ENCODE peak calls at places on chromosomes 13 and 19, in ten cellular contexts. D is astrocyte of the cerebellum; A is iPS DF 19.7; F is effector CD4-positive, alpha-beta T cell; Y is RWPE1; W is epithelial cell of esophagus; O is glutamatergic neuron; I is activated naive CD4-positive, alpha-beta T cell treated with Interleukin-2 at 50 U/mL for 16 hours; J is cardiac muscle cell; T is stimulated activated CD4-positive, alpha-beta T cell treated with anti-CD3 and anti-CD28 coated beads, Interleukin-15, amount 100 ng/mL, for 48 hours. U is an unnamed sample.

GRCh38 chr19:16062789-16063188 is 13.5 kb upstream of the TPM4 start:
- DNase-seq in D (no peak), A (no peak), F (peak; percentile 67), Y (peak; percentile 57), W (peak; percentile 38), O (peak; percentile 74), I (peak; percentile 78), J (peak; percentile 56), T (peak; percentile 68), U (peak; percentile 48)

GRCh38 chr19:13629687-13630357 is 123.5 kb upstream of the CACNA1A start:
- DNase-seq in D (no peak), A (no peak), F (no peak), Y (peak; percentile 38), W (no peak), O (no peak), I (no peak), J (peak; percentile 7), T (no peak), U (no peak)

GRCh38 chr13:32624441-32624840 is 38.2 kb downstream of the PDS5B start:
- DNase-seq in D (no peak), A (no peak), F (no peak), Y (no peak), W (no peak), O (no peak), I (no peak), J (peak; percentile 8), T (no peak), U (no peak)

GRCh38 chr13:84946144-84946543 is 853.1 kb downstream of the SLITRK6 start:
- DNase-seq in D (no peak), A (no peak), F (no peak), Y (no peak), W (peak; percentile 47), O (no peak), I (no peak), J (no peak), T (no peak), U (no peak)

GRCh38 chr19:3868770-3869456 is at the start of gene ZFR2:
- DNase-seq in D (no peak), A (no peak), F (no peak), Y (no peak), W (no peak), O (peak; percentile 74), I (peak; percentile 27), J (no peak), T (peak; percentile 31), U (peak; percentile 30)

GRCh38 chr19:40811478-40812341 is 12.7 kb downstream of the EGLN2 start:
- DNase-seq in D (no peak), A (no peak), F (no peak), Y (no peak), W (no peak), O (no peak), I (peak; percentile 26), J (no peak), T (no peak), U (peak; percentile 50)

GRCh38 chr13:113420833-113421600 is 32.3 kb downstream of the ADPRHL1 start:
- DNase-seq in D (no peak), A (no peak), F (no peak), Y (peak; percentile 26), W (no peak), O (no peak), I (no peak), J (no peak), T (no peak), U (no peak)

GRCh38 chr13:109213714-109214113 is 572.7 kb downstream of the IRS2 start:
- DNase-seq in D (no peak), A (no peak), F (no peak), Y (peak; percentile 16), W (peak; percentile 77), O (no peak), I (no peak), J (no peak), T (no peak), U (no peak)

U was measured in naive thymus-derived CD8-positive, alpha-beta T cell.